ENCODE peak calls at places on chromosomes 7 and 10, in ten cellular contexts. One of them, this sample, is unnamed.
A peak's percentile ranks its signal among the peaks of the same experiment; 100 is the strongest.

GRCh38 chr7:26685636-26686035 is 178.8 kb downstream of the SKAP2 start:
- DNase-seq in SJSA1: no peak
- DNase-seq in A549: no peak
- DNase-seq in endothelial cell of umbilical vein: peak; percentile 82
- DNase-seq in iPS DF 6.9: no peak
- DNase-seq in astrocyte of the spinal cord: no peak
- DNase-seq in right lobe of liver: no peak
- DNase-seq in GM23338: no peak
- DNase-seq in tibial artery: no peak
- DNase-seq in NB4: no peak
- DNase-seq in this sample: no peak

GRCh38 chr10:127243490-127244272 is 47.3 kb upstream of the INSYN2A start:
- DNase-seq in tibial artery: no peak
- DNase-seq in iPS DF 6.9: peak; percentile 29
- DNase-seq in endothelial cell of umbilical vein: peak; percentile 58
- DNase-seq in A549: peak; percentile 48
- DNase-seq in right lobe of liver: no peak
- DNase-seq in GM23338: peak; percentile 83
- DNase-seq in astrocyte of the spinal cord: peak; percentile 41
- DNase-seq in SJSA1: peak; percentile 53
- DNase-seq in NB4: peak; percentile 46
- DNase-seq in this sample: peak; percentile 30

GRCh38 chr10:95443636-95444035 is 117.5 kb downstream of the SORBS1 start:
- DNase-seq in astrocyte of the spinal cord: no peak
- DNase-seq in tibial artery: no peak
- DNase-seq in SJSA1: no peak
- DNase-seq in endothelial cell of umbilical vein: no peak
- DNase-seq in GM23338: no peak
- DNase-seq in NB4: no peak
- DNase-seq in iPS DF 6.9: no peak
- DNase-seq in A549: no peak
- DNase-seq in right lobe of liver: no peak
- DNase-seq in this sample: no peak

GRCh38 chr7:8638076-8638475 is 204.7 kb downstream of the NXPH1 start:
- DNase-seq in endothelial cell of umbilical vein: no peak
- DNase-seq in astrocyte of the spinal cord: peak; percentile 1
- DNase-seq in SJSA1: no peak
- DNase-seq in right lobe of liver: no peak
- DNase-seq in GM23338: no peak
- DNase-seq in iPS DF 6.9: no peak
- DNase-seq in NB4: no peak
- DNase-seq in A549: no peak
- DNase-seq in tibial artery: no peak
- DNase-seq in this sample: no peak

GRCh38 chr10:82319558-82319957 is 444.6 kb downstream of the NRG3 start:
- DNase-seq in SJSA1: no peak
- DNase-seq in NB4: no peak
- DNase-seq in A549: no peak
- DNase-seq in iPS DF 6.9: no peak
- DNase-seq in endothelial cell of umbilical vein: no peak
- DNase-seq in astrocyte of the spinal cord: no peak
- DNase-seq in GM23338: peak; percentile 3
- DNase-seq in right lobe of liver: no peak
- DNase-seq in tibial artery: no peak
- DNase-seq in this sample: no peak

GRCh38 chr10:28996947-28997551 is 291.8 kb upstream of the LYZL1 start:
- DNase-seq in tibial artery: no peak
- DNase-seq in iPS DF 6.9: no peak
- DNase-seq in GM23338: no peak
- DNase-seq in right lobe of liver: no peak
- DNase-seq in NB4: no peak
- DNase-seq in SJSA1: no peak
- DNase-seq in endothelial cell of umbilical vein: no peak
- DNase-seq in A549: no peak
- DNase-seq in astrocyte of the spinal cord: no peak
- DNase-seq in this sample: peak; percentile 11

GRCh38 chr10:77689339-77689738 is 51.7 kb upstream of the KCNMA1 start:
- DNase-seq in astrocyte of the spinal cord: no peak
- DNase-seq in A549: no peak
- DNase-seq in NB4: no peak
- DNase-seq in right lobe of liver: no peak
- DNase-seq in GM23338: no peak
- DNase-seq in iPS DF 6.9: no peak
- DNase-seq in tibial artery: no peak
- DNase-seq in endothelial cell of umbilical vein: no peak
- DNase-seq in SJSA1: no peak
- DNase-seq in this sample: no peak

GRCh38 chr7:77910124-77910523 is 111.6 kb downstream of the PHTF2 start:
- DNase-seq in right lobe of liver: no peak
- DNase-seq in astrocyte of the spinal cord: no peak
- DNase-seq in NB4: no peak
- DNase-seq in endothelial cell of umbilical vein: no peak
- DNase-seq in tibial artery: no peak
- DNase-seq in SJSA1: no peak
- DNase-seq in GM23338: peak; percentile 21
- DNase-seq in A549: peak; percentile 34
- DNase-seq in iPS DF 6.9: no peak
- DNase-seq in this sample: no peak

GRCh38 chr7:19177269-19177668 is 32.0 kb upstream of the FERD3L start:
- DNase-seq in iPS DF 6.9: no peak
- DNase-seq in SJSA1: no peak
- DNase-seq in NB4: peak; percentile 30
- DNase-seq in tibial artery: no peak
- DNase-seq in A549: no peak
- DNase-seq in right lobe of liver: no peak
- DNase-seq in endothelial cell of umbilical vein: no peak
- DNase-seq in astrocyte of the spinal cord: peak; percentile 38
- DNase-seq in GM23338: no peak
- DNase-seq in this sample: no peak

GRCh38 chr7:124072603-124073324 is 39.9 kb upstream of the TMEM229A start:
- DNase-seq in iPS DF 6.9: no peak
- DNase-seq in NB4: peak; percentile 5
- DNase-seq in tibial artery: no peak
- DNase-seq in endothelial cell of umbilical vein: peak; percentile 83
- DNase-seq in right lobe of liver: no peak
- DNase-seq in A549: peak; percentile 33
- DNase-seq in GM23338: no peak
- DNase-seq in SJSA1: peak; percentile 43
- DNase-seq in astrocyte of the spinal cord: peak; percentile 91
- DNase-seq in this sample: peak; percentile 85

GRCh38 chr10:75238182-75239180 is 2.7 kb upstream of the COMTD1 start:
- DNase-seq in SJSA1: no peak
- DNase-seq in GM23338: peak; percentile 54
- DNase-seq in right lobe of liver: no peak
- DNase-seq in iPS DF 6.9: no peak
- DNase-seq in NB4: peak; percentile 28
- DNase-seq in A549: no peak
- DNase-seq in astrocyte of the spinal cord: no peak
- DNase-seq in endothelial cell of umbilical vein: no peak
- DNase-seq in tibial artery: no peak
- DNase-seq in this sample: no peak
- H3K4me3 ChIP-seq in SJSA1: no peak overlapping the region
- H3K4me3 ChIP-seq in GM23338: no peak overlapping the region
- H3K4me3 ChIP-seq in right lobe of liver: no peak overlapping the region
- H3K4me3 ChIP-seq in iPS DF 6.9: no peak overlapping the region
- H3K4me3 ChIP-seq in NB4: no peak overlapping the region
- H3K4me3 ChIP-seq in A549: no peak overlapping the region
- H3K4me3 ChIP-seq in astrocyte of the spinal cord: no peak overlapping the region
- H3K4me3 ChIP-seq in endothelial cell of umbilical vein: no peak overlapping the region
- H3K4me3 ChIP-seq in tibial artery: no peak overlapping the region
- H3K4me3 ChIP-seq in this sample: no peak overlapping the region

GRCh38 chr10:114304017-114304565 is 65.0 kb downstream of the VWA2 start:
- DNase-seq in SJSA1: peak; percentile 85
- DNase-seq in right lobe of liver: peak; percentile 79
- DNase-seq in endothelial cell of umbilical vein: peak; percentile 91
- DNase-seq in astrocyte of the spinal cord: peak; percentile 93
- DNase-seq in NB4: peak; percentile 78
- DNase-seq in tibial artery: peak; percentile 84
- DNase-seq in iPS DF 6.9: peak; percentile 71
- DNase-seq in GM23338: peak; percentile 85
- DNase-seq in A549: peak; percentile 80
- DNase-seq in this sample: peak; percentile 81

GRCh38 chr10:114305521-114305925 is 66.5 kb downstream of the VWA2 start:
- DNase-seq in iPS DF 6.9: no peak
- DNase-seq in NB4: no peak
- DNase-seq in right lobe of liver: no peak
- DNase-seq in endothelial cell of umbilical vein: no peak
- DNase-seq in GM23338: no peak
- DNase-seq in SJSA1: no peak
- DNase-seq in astrocyte of the spinal cord: no peak
- DNase-seq in A549: no peak
- DNase-seq in tibial artery: no peak
- DNase-seq in this sample: no peak

GRCh38 chr10:114304566-114305421 is 65.7 kb downstream of the VWA2 start:
- DNase-seq in GM23338: peak; percentile 93
- DNase-seq in right lobe of liver: no peak
- DNase-seq in astrocyte of the spinal cord: no peak
- DNase-seq in endothelial cell of umbilical vein: no peak
- DNase-seq in tibial artery: no peak
- DNase-seq in SJSA1: peak; percentile 64
- DNase-seq in iPS DF 6.9: peak; percentile 48
- DNase-seq in A549: peak; percentile 37
- DNase-seq in NB4: peak; percentile 30
- DNase-seq in this sample: no peak

GRCh38 chr10:114301951-114302710 is 63.1 kb downstream of the VWA2 start:
- DNase-seq in endothelial cell of umbilical vein: peak; percentile 29
- DNase-seq in astrocyte of the spinal cord: no peak
- DNase-seq in A549: no peak
- DNase-seq in iPS DF 6.9: no peak
- DNase-seq in GM23338: no peak
- DNase-seq in NB4: no peak
- DNase-seq in right lobe of liver: no peak
- DNase-seq in SJSA1: no peak
- DNase-seq in tibial artery: no peak
- DNase-seq in this sample: no peak

DNA sequence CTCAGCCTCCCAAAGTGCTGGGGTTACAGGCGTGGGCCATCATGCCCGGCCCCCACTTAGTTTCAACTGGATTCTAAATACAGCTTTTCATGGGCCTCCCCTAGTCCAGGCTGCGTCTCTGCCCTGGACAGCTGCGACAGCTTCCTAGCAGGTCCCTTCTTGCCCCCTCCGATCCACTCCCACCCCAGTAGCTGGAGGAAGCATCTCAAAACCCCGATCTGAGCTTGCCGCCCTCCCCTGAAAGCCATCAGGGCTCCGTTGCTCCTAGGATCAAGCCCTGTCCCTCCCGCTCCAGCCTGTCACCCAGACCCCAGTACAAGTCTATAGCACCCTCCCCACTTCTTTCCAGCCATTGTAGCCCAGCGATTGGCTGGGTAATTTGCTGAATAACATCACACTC is 64.5 kb downstream of the VWA2 start:
- DNase-seq in right lobe of liver: no peak
- DNase-seq in iPS DF 6.9: no peak
- DNase-seq in SJSA1: no peak
- DNase-seq in GM23338: no peak
- DNase-seq in tibial artery: no peak
- DNase-seq in A549: no peak
- DNase-seq in endothelial cell of umbilical vein: no peak
- DNase-seq in astrocyte of the spinal cord: no peak
- DNase-seq in NB4: no peak
- DNase-seq in this sample: no peak
- H3K4me3 ChIP-seq in right lobe of liver: no peak overlapping the region
- H3K4me3 ChIP-seq in iPS DF 6.9: no peak overlapping the region
- H3K4me3 ChIP-seq in SJSA1: no peak overlapping the region
- H3K4me3 ChIP-seq in GM23338: no peak overlapping the region
- H3K4me3 ChIP-seq in tibial artery: no peak overlapping the region
- H3K4me3 ChIP-seq in A549: no peak overlapping the region
- H3K4me3 ChIP-seq in endothelial cell of umbilical vein: no peak overlapping the region
- H3K4me3 ChIP-seq in astrocyte of the spinal cord: no peak overlapping the region
- H3K4me3 ChIP-seq in NB4: no peak overlapping the region
- H3K4me3 ChIP-seq in this sample: no peak overlapping the region

GRCh38 chr10:61942997-61943457 is 41.5 kb downstream of the ARID5B start:
- DNase-seq in SJSA1: no peak
- DNase-seq in GM23338: no peak
- DNase-seq in endothelial cell of umbilical vein: peak; percentile 61
- DNase-seq in tibial artery: no peak
- DNase-seq in right lobe of liver: no peak
- DNase-seq in iPS DF 6.9: no peak
- DNase-seq in astrocyte of the spinal cord: peak; percentile 55
- DNase-seq in NB4: no peak
- DNase-seq in A549: no peak
- DNase-seq in this sample: peak; percentile 53
- H3K4me3 ChIP-seq in SJSA1: no peak overlapping the region
- H3K4me3 ChIP-seq in GM23338: no peak overlapping the region
- H3K4me3 ChIP-seq in endothelial cell of umbilical vein: no peak overlapping the region
- H3K4me3 ChIP-seq in tibial artery: peak overlapping the region; percentile 10
- H3K4me3 ChIP-seq in right lobe of liver: peak overlapping the region; percentile 25
- H3K4me3 ChIP-seq in iPS DF 6.9: no peak overlapping the region
- H3K4me3 ChIP-seq in astrocyte of the spinal cord: no peak overlapping the region
- H3K4me3 ChIP-seq in NB4: no peak overlapping the region
- H3K4me3 ChIP-seq in A549: no peak overlapping the region
- H3K4me3 ChIP-seq in this sample: peak overlapping the region; percentile 4

GRCh38 chr7:70727861-70728260 is 404.1 kb upstream of the GALNT17 start:
- DNase-seq in A549: no peak
- DNase-seq in iPS DF 6.9: no peak
- DNase-seq in right lobe of liver: no peak
- DNase-seq in SJSA1: no peak
- DNase-seq in NB4: no peak
- DNase-seq in endothelial cell of umbilical vein: no peak
- DNase-seq in tibial artery: no peak
- DNase-seq in astrocyte of the spinal cord: no peak
- DNase-seq in GM23338: no peak
- DNase-seq in this sample: no peak

GRCh38 chr7:70726951-70727378 is 405.0 kb upstream of the GALNT17 start:
- DNase-seq in GM23338: no peak
- DNase-seq in SJSA1: no peak
- DNase-seq in astrocyte of the spinal cord: no peak
- DNase-seq in NB4: no peak
- DNase-seq in tibial artery: no peak
- DNase-seq in endothelial cell of umbilical vein: no peak
- DNase-seq in iPS DF 6.9: no peak
- DNase-seq in A549: no peak
- DNase-seq in right lobe of liver: no peak
- DNase-seq in this sample: no peak

GRCh38 chr7:70726294-70726693 is 405.6 kb upstream of the GALNT17 start:
- DNase-seq in SJSA1: no peak
- DNase-seq in GM23338: no peak
- DNase-seq in astrocyte of the spinal cord: no peak
- DNase-seq in tibial artery: no peak
- DNase-seq in NB4: no peak
- DNase-seq in iPS DF 6.9: no peak
- DNase-seq in endothelial cell of umbilical vein: no peak
- DNase-seq in A549: no peak
- DNase-seq in right lobe of liver: no peak
- DNase-seq in this sample: no peak

GRCh38 chr7:70723339-70723738 is 408.6 kb upstream of the GALNT17 start:
- DNase-seq in astrocyte of the spinal cord: no peak
- DNase-seq in right lobe of liver: no peak
- DNase-seq in SJSA1: no peak
- DNase-seq in iPS DF 6.9: no peak
- DNase-seq in GM23338: no peak
- DNase-seq in A549: no peak
- DNase-seq in NB4: no peak
- DNase-seq in tibial artery: no peak
- DNase-seq in endothelial cell of umbilical vein: no peak
- DNase-seq in this sample: no peak

DNA sequence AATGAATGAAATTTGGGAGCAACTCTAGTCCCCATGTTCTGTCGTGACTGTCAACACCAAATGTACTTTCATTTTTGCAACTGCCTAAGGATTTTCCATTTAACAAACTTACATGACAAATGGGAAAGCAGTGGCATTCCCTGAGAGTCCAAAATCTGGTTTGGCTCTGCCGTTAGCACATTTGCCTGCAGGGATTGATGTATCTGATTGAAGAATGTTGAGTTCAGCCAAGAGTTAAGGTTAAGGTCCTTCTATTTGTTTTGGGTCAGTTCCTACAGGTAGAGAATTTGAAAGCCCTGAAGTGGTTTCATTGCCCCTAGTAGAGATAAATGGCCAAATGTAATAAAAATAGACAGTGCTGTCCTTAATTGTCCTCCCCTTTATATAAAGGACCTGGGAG is 406.5 kb upstream of the GALNT17 start:
- DNase-seq in astrocyte of the spinal cord: no peak
- DNase-seq in NB4: no peak
- DNase-seq in right lobe of liver: no peak
- DNase-seq in iPS DF 6.9: no peak
- DNase-seq in tibial artery: no peak
- DNase-seq in SJSA1: no peak
- DNase-seq in GM23338: no peak
- DNase-seq in A549: no peak
- DNase-seq in endothelial cell of umbilical vein: no peak
- DNase-seq in this sample: no peak
- H3K4me3 ChIP-seq in astrocyte of the spinal cord: no peak overlapping the region
- H3K4me3 ChIP-seq in NB4: no peak overlapping the region
- H3K4me3 ChIP-seq in right lobe of liver: no peak overlapping the region
- H3K4me3 ChIP-seq in iPS DF 6.9: no peak overlapping the region
- H3K4me3 ChIP-seq in tibial artery: no peak overlapping the region
- H3K4me3 ChIP-seq in SJSA1: no peak overlapping the region
- H3K4me3 ChIP-seq in GM23338: no peak overlapping the region
- H3K4me3 ChIP-seq in A549: no peak overlapping the region
- H3K4me3 ChIP-seq in endothelial cell of umbilical vein: no peak overlapping the region
- H3K4me3 ChIP-seq in this sample: no peak overlapping the region